ENCODE peak calls at places on chromosomes 5 and 9, in five cellular contexts. O, H, B, D and I are unnamed samples. For H3K4me1 and H3K36me3, the result is how much of the 10 kb centered on the place peaks cover.

GRCh38 chr5:68071731-68072130 is 143.8 kb upstream of the PIK3R1 start:
- DNase-seq in D (no peak), H (no peak), B (no peak), O (no peak), I (no peak)

GRCh38 chr5:37721447-37721871 is 118.4 kb downstream of the GDNF start:
- DNase-seq in H (peak), D (no peak), B (no peak), O (no peak), I (no peak)

GRCh38 chr9:71758785-71759184 is 9.5 kb downstream of the CEMIP2 start:
- DNase-seq in B (no peak), H (peak), O (peak), D (no peak), I (peak)

GRCh38 chr9:112308576-112308975 is 24.8 kb downstream of the PTBP3 start:
- DNase-seq in H (peak), O (peak), D (no peak), B (no peak), I (no peak)

GRCh38 chr9:90998573-90998972 is 197.0 kb downstream of the SYK start:
- DNase-seq in O (no peak), D (no peak), H (no peak), B (no peak), I (no peak)

GRCh38 chr9:35277171-35277520 is 115.3 kb downstream of the UNC13B start:
- DNase-seq in D (no peak), B (no peak), O (no peak), H (no peak), I (no peak)

GRCh38 chr5:55437859-55438206 is 96.9 kb downstream of the PLPP1 start:
- DNase-seq in B (no peak), H (no peak), O (no peak), D (no peak), I (no peak)

GRCh38 chr9:89309608-89310485 is 1.1 kb upstream of the CKS2 start:
- DNase-seq in D (no peak), H (no peak), O (peak), B (no peak), I (no peak)

GRCh38 chr5:73152411-73153388 is 20.3 kb upstream of the TMEM174 start:
- DNase-seq in D (no peak), O (no peak), B (no peak), H (no peak), I (no peak)

GRCh38 chr5:134902071-134902801 is 2.7 kb upstream of the PCBD2 start:
- DNase-seq in B (no peak), H (peak), D (no peak), O (no peak), I (no peak)

GRCh38 chr9:108363321-108363720 is 492.5 kb downstream of the ACTL7B start:
- DNase-seq in D (no peak), O (no peak), H (no peak), B (no peak), I (no peak)

GRCh38 chr5:123180178-123180577 is 91.1 kb downstream of the PRDM6 start:
- DNase-seq in H (no peak), D (no peak), B (peak), O (no peak), I (no peak)

GRCh38 chr5:33692983-33693382 is 198.8 kb downstream of the ADAMTS12 start:
- DNase-seq in O (no peak), D (no peak), B (no peak), H (peak), I (no peak)

GRCh38 chr9:98775831-98776441 is 20.4 kb downstream of the ANKS6 start:
- DNase-seq in H (peak), O (peak), B (peak), D (peak), I (no peak)

GRCh38 chr9:69265891-69266290 is 59.1 kb upstream of the ENTREP1 start:
- DNase-seq in D (no peak), H (peak), O (no peak), B (no peak), I (no peak)

GRCh38 chr5:54514269-54514668 is 3.3 kb upstream of the SNX18 start:
- DNase-seq in D (no peak), O (no peak), B (no peak), H (no peak), I (no peak)

GRCh38 chr9:130741024-130741305 is 47.4 kb downstream of the EXOSC2 start:
- DNase-seq in H (no peak), B (no peak), D (no peak), O (no peak), I (no peak)

GRCh38 chr9:32378496-32378895 is 5.9 kb upstream of the ACO1 start:
- DNase-seq in H (peak), D (peak), B (no peak), O (peak), I (peak)

GRCh38 chr5:1975898-1976765 is 93.4 kb upstream of the IRX4 start:
- DNase-seq in D (no peak), H (no peak), O (no peak), B (no peak), I (no peak)

DNA sequence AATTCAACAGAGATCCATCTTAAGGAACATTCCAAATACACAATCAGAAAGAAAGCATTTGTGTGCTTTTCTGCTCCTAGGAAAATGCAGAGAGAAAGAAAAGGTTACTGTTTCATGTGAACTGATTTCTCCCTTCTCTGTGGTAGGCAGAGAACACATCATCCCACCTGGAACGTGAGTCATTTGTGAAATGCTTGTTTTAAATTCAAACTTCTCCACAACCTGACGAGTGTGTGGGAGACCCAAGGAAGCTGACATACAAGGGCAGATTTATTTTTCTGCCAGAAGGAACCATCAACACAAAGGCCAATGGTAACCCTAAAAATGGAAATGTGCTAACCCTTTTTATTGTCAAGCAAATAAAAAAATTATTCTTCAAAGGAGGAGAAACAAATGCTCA is 156.4 kb downstream of the EFNA5 start:
- DNase-seq in H (peak), B (no peak), D (no peak), O (no peak), I (no peak)
- H3K4me1 ChIP-seq in H (under half), B (under half), D (under half), O (under half), I (under half)

DNA sequence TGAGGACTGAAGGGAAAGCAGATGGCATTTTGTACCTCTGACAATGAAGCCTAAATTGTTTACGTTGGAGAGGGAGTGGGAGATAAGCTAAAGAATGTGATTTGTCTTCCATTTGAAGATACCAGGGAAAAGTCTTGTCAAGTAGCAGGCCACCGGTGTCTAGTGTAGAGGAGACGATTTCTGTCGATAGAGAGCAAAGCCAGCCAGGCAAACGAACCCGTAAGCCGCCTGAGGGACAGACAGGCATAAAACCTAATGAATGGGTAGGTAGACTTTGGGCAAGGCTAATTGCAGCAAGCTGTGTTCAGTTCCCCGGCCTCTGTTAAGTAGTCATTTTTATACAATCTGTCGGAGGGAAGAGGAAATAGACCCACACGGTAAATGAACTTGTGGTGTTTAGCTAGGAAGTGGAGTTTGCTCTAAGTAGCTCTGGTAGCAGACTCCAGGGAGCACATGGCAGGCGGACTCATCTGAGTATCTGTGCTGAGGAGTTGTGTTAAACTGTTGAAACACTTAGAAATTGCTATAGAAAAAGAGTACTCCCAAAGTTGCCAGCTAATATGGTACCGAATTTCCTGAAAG is 28.8 kb downstream of the SMARCA2 start:
- DNase-seq in H (no peak), B (no peak), O (no peak), D (no peak), I (no peak)
- H3K36me3 ChIP-seq in H (under half), B (under half), O (under half), D (half or more), I (under half)

DNA sequence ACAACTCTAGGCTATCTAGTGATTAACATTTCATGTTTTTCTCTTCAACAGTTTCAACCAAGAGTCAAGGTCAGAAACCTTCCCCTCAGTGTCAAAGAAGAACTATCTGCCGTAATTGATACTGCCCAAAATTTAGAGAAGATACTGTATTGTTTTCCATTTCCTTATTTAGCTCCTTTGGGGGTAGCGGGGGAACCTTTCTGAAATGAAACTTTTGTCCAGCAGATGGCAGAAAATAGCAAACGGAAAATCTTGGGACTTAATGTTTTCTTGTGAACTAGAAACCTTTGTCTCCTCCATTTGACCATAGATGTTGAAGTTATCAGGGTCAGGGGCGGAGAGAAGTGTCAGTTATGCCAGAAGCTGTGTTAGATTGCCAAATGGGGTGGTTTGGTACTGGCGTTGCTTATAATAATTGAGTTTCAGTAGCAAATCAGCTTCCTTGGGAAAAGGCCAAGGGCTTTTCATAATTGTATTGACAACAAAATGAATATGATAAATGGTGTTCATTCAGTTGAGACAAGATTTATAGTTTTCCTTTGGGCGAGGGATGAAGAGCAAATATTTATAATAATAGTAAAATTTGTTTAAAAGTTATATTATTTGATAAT is 101.7 kb upstream of the TLX3 start:
- DNase-seq in B (no peak), D (peak), O (peak), H (peak), I (peak)
- H3K4me1 ChIP-seq in B (under half), D (under half), O (under half), H (under half), I (under half)

GRCh38 chr5:177269232-177269895 is 34.2 kb downstream of the RAB24 start:
- DNase-seq in B (no peak), D (no peak), H (no peak), O (no peak), I (no peak)

GRCh38 chr5:177264178-177264577 is 39.3 kb downstream of the RAB24 start:
- DNase-seq in H (no peak), O (no peak), B (no peak), D (no peak), I (no peak)

GRCh38 chr5:177260961-177261360 is 42.6 kb downstream of the RAB24 start:
- DNase-seq in H (no peak), B (no peak), O (no peak), D (no peak), I (no peak)

GRCh38 chr5:177261510-177261909 is 42.0 kb downstream of the RAB24 start:
- DNase-seq in B (no peak), H (no peak), O (no peak), D (no peak), I (no peak)

DNA sequence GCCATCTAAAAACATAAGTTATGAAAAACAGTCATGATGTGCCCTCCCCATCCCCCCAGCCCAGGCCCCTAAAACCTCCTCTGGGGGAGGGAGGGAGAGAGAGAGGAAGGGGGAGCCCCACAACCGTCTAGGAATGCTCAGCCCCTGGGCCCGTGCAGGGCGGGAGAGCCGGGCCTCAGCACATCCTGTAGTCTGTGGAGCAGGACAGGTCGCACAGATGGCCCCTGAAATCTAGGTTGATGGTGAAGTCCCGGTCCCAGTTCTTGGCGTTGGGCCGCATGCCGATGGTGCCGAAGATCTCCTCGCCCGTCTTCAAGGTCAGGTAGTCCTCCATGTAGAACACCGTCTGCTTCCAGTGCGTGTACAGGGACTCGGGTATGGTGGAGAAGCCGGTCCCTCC is 38.1 kb downstream of the RAB24 start:
- DNase-seq in D (no peak), H (no peak), B (no peak), O (no peak), I (no peak)
- H3K36me3 ChIP-seq in D (half or more), H (under half), B (half or more), O (under half), I (half or more)

DNA sequence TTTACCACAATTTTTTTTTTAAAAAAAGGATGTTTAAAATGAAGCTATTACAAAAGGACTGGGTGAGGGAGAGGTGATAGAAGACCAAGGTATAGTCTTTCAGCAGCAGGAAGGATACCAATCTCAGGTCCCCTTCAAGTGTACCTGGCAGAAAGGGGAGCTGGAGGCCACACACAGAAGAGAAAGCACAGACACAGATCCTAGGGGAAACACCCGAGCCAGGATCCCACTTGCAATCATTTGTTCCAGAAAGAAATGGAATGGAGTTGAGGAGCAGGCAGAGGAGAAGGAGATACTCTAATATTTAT is 5.6 kb downstream of the GNPDA1 start:
- DNase-seq in H (no peak), O (no peak), B (no peak), D (no peak), I (no peak)
- H3K4me1 ChIP-seq in H (under half), O (under half), B (under half), D (under half), I (under half)

GRCh38 chr5:38916802-38917201 is 71.0 kb downstream of the OSMR start:
- DNase-seq in H (no peak), O (no peak), B (no peak), D (no peak), I (no peak)
- H3K36me3 ChIP-seq in H (under half), O (under half), B (under half), D (under half), I (under half)

GRCh38 chr9:7970666-7971335 is 171.2 kb upstream of the DMAC1 start:
- DNase-seq in H (no peak), D (no peak), B (no peak), O (no peak), I (no peak)
- H3K4me1 ChIP-seq in H (under half), D (under half), B (under half), O (under half), I (under half)